ENCODE peak calls at places on chromosome 1, in four cellular contexts. U is heart left ventricle, D is right atrium auricular region, L is ovary. T is an unnamed sample.
A peak's percentile ranks its signal among the peaks of the same experiment; 100 is the strongest.

GRCh38 chr1:156641761-156642264 is at the start of gene BCAN:
- DNase-seq in U (peak; percentile 60), D (no peak), L (no peak), T (peak; percentile 54)

GRCh38 chr1:181021811-181022434 is 747 bp downstream of the STX6 start:
- DNase-seq in U (peak; percentile 72), D (peak; percentile 68), L (peak; percentile 73), T (peak; percentile 82)

GRCh38 chr1:205247130-205247921 is 19.6 kb downstream of the TMCC2 start:
- DNase-seq in U (no peak), D (no peak), L (peak; percentile 65), T (peak; percentile 80)

GRCh38 chr1:17914987-17915386 is 159.9 kb downstream of the ACTL8 start:
- DNase-seq in U (no peak), D (no peak), L (no peak), T (no peak)

GRCh38 chr1:196877964-196878363 is 9.9 kb upstream of the CFHR4 start:
- DNase-seq in U (no peak), D (no peak), L (no peak), T (peak; percentile 27)

GRCh38 chr1:234969011-234969441 is 159.6 kb downstream of the TOMM20 start:
- DNase-seq in U (no peak), D (no peak), L (peak; percentile 14), T (no peak)

GRCh38 chr1:247961796-247962195 is 3.2 kb upstream of the OR2AK2 start:
- DNase-seq in U (no peak), D (no peak), L (no peak), T (no peak)

GRCh38 chr1:113307771-113308451 is 82.4 kb upstream of the MAGI3 start:
- DNase-seq in U (no peak), D (no peak), L (no peak), T (no peak)

GRCh38 chr1:89523597-89524368 is 846 bp upstream of the LRRC8B start:
- DNase-seq in U (no peak), D (peak; percentile 63), L (no peak), T (peak; percentile 47)

GRCh38 chr1:64398937-64399336 is 71.0 kb upstream of the CACHD1 start:
- DNase-seq in U (no peak), D (no peak), L (no peak), T (no peak)

GRCh38 chr1:93347319-93347899 is 1.7 kb downstream of the DR1 start:
- DNase-seq in U (no peak), D (no peak), L (no peak), T (no peak)

GRCh38 chr1:93817819-93818569 is 61.0 kb downstream of the DNTTIP2 start:
- DNase-seq in U (no peak), D (no peak), L (no peak), T (no peak)

GRCh38 chr1:228082975-228083870 is 715 bp downstream of the ARF1 start:
- DNase-seq in U (peak; percentile 75), D (no peak), L (peak; percentile 69), T (peak; percentile 47)

GRCh38 chr1:165954940-165955339 is 127.5 kb downstream of the UCK2 start:
- DNase-seq in U (peak; percentile 49), D (no peak), L (no peak), T (no peak)

GRCh38 chr1:65650682-65651081 is 142.0 kb upstream of the PDE4B start:
- DNase-seq in U (no peak), D (no peak), L (no peak), T (no peak)

GRCh38 chr1:68221971-68222355 is 10.4 kb downstream of the WLS start:
- DNase-seq in U (no peak), D (no peak), L (no peak), T (no peak)
- H3K4me3 ChIP-seq in U (no peak overlapping the region), D (no peak overlapping the region), L (no peak overlapping the region), T (no peak overlapping the region)

GRCh38 chr1:226891846-226892533 is 21.6 kb downstream of the PSEN2 start:
- DNase-seq in U (no peak), D (no peak), L (no peak), T (peak; percentile 28)
- TF ChIP-seq CTCF in U (no peak), D (no peak), L (no peak), T (no peak)

DNA sequence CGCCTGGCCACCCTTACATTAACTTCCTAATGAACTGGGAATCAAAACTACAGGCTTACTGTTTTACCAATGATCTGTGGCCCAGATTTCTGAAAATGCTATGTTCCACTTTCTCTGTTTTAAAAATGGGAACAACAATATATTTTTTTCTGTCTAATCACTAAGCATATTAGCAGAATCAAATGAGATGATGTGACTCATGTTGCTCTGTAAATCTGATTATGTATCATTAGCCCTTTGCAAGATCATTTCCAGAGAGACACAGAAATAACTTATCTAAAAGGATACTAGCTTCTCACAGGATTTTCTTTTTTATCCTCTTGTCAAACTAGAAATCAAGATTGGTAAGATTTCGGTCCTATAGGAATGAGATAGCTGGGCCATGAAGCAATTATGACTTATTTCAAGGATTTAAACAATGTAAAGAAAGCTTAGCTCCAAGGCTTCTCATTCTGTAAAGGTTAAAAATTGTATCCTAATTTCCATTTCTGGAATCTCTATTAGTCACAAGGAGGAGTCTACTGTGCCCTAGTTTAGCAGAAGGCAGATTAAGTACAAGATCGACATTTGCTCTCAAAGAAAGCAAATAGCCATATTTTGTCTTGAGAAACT is 32.5 kb upstream of the CAMSAP2 start:
- DNase-seq in U (no peak), D (no peak), L (no peak), T (no peak)
- H3K27ac ChIP-seq in U (no peak overlapping the region), D (no peak overlapping the region), L (no peak overlapping the region), T (no peak overlapping the region)

GRCh38 chr1:215647738-215648137 is 80.6 kb downstream of the KCTD3 start:
- DNase-seq in U (no peak), D (no peak), L (no peak), T (no peak)

GRCh38 chr1:215648957-215649356 is 81.9 kb downstream of the KCTD3 start:
- DNase-seq in U (no peak), D (no peak), L (no peak), T (no peak)

GRCh38 chr1:215650446-215651149 is 83.5 kb downstream of the KCTD3 start:
- DNase-seq in U (no peak), D (no peak), L (no peak), T (no peak)

GRCh38 chr1:215651867-215652266 is 84.8 kb downstream of the KCTD3 start:
- DNase-seq in U (no peak), D (no peak), L (no peak), T (no peak)

DNA sequence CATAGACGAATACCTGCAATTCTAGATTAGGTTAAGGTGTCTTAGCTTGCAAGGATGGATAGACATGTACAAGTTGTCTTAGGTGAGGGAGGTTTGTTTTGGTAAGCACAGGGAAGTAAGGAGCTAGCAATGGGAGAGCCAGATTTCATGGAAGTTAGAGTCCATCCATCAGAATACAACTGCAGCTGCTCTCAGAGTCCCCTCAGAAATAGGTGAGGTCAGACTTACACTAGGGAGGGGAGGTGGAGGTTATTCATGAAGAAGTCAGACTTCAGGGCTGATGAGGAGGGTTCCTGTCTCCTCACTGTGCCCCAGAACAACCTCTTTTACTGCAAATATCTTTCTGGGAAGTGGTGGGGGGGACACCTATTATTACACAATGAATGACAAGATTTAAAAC is 85.3 kb downstream of the KCTD3 start:
- DNase-seq in U (no peak), D (no peak), L (no peak), T (no peak)
- H3K4me3 ChIP-seq in U (no peak overlapping the region), D (no peak overlapping the region), L (no peak overlapping the region), T (no peak overlapping the region)

GRCh38 chr1:42860339-42861013 is 14.1 kb downstream of the ZNF691 start:
- DNase-seq in U (no peak), D (no peak), L (no peak), T (no peak)
- TF ChIP-seq CTCF in U (no peak), D (no peak), L (no peak), T (no peak)

T was measured in testis.